ENCODE peak calls at places on chromosomes 11 and 22, in five cellular contexts. O is brain microvascular endothelial cell; W is non-pigmented ciliary epithelial cell; Z is upper lobe of right lung; P is CD8-positive, alpha-beta T cell. X is an unnamed sample.
A peak's percentile ranks its signal among the peaks of the same experiment; 100 is the strongest.

GRCh38 chr11:44066732-44067131 is 662 bp downstream of the ACCS start:
- DNase-seq in O (peak; percentile 38), W (peak; percentile 47), Z (no peak), P (no peak), X (peak; percentile 26)

GRCh38 chr11:67055812-67056211 is 835 bp upstream of the RHOD start:
- DNase-seq in O (no peak), W (no peak), Z (peak; percentile 79), P (no peak), X (no peak)

GRCh38 chr11:125221499-125221898 is 56.9 kb downstream of the PKNOX2 start:
- DNase-seq in O (no peak), W (no peak), Z (no peak), P (no peak), X (no peak)

GRCh38 chr22:36331912-36332622 is 55.7 kb downstream of the MYH9 start:
- DNase-seq in O (no peak), W (no peak), Z (peak; percentile 82), P (peak; percentile 78), X (no peak)

GRCh38 chr22:30934053-30934452 is 34.5 kb downstream of the MORC2 start:
- DNase-seq in O (no peak), W (no peak), Z (no peak), P (no peak), X (no peak)

GRCh38 chr11:102010776-102011500 is 36.3 kb upstream of the CFAP300 start:
- DNase-seq in O (peak; percentile 89), W (peak; percentile 60), Z (peak; percentile 85), P (no peak), X (peak; percentile 46)

GRCh38 chr11:111445586-111445985 is 66.5 kb upstream of the POU2AF1 start:
- DNase-seq in O (no peak), W (no peak), Z (no peak), P (no peak), X (no peak)

GRCh38 chr11:127862406-127862805 is 725.0 kb downstream of the ETS1 start:
- DNase-seq in O (peak; percentile 35), W (no peak), Z (no peak), P (no peak), X (no peak)

GRCh38 chr11:59754494-59754858 is 700 bp upstream of the STX3 start:
- DNase-seq in O (no peak), W (no peak), Z (no peak), P (peak; percentile 26), X (no peak)

GRCh38 chr11:19110290-19110689 is 6.7 kb upstream of the ZDHHC13 start:
- DNase-seq in O (no peak), W (no peak), Z (no peak), P (no peak), X (no peak)

GRCh38 chr11:35764414-35764813 is 101.8 kb downstream of the TRIM44 start:
- DNase-seq in O (no peak), W (no peak), Z (no peak), P (no peak), X (no peak)

GRCh38 chr11:71210861-71211260 is 41.5 kb downstream of the SHANK2 start:
- DNase-seq in O (no peak), W (no peak), Z (peak; percentile 56), P (no peak), X (no peak)

GRCh38 chr11:70072471-70073187 is 5.5 kb upstream of the ANO1 start:
- DNase-seq in O (no peak), W (no peak), Z (peak; percentile 39), P (no peak), X (no peak)

GRCh38 chr11:40405614-40406013 is 1053.8 kb downstream of the LRRC4C start:
- DNase-seq in O (no peak), W (no peak), Z (no peak), P (no peak), X (no peak)

GRCh38 chr11:15821471-15821870 is 534.9 kb downstream of the SOX6 start:
- DNase-seq in O (no peak), W (no peak), Z (no peak), P (no peak), X (no peak)

GRCh38 chr11:116576523-116576922 is 196.3 kb downstream of the BUD13 start:
- DNase-seq in O (no peak), W (no peak), Z (no peak), P (no peak), X (no peak)